ENCODE peak calls at places on chromosomes 12 and 14, in seven cellular contexts. L, R, X, D, W, U and I are unnamed samples.

GRCh38 chr12:121712462-121713256 is at the start of gene TMEM120B:
- DNase-seq in R (peak; percentile 81), W (peak; percentile 70), D (peak; percentile 76), X (peak; percentile 73), U (no peak), L (peak; percentile 37), I (no peak)

GRCh38 chr12:57899010-57899662 is 42.2 kb upstream of the ATP23 start:
- DNase-seq in D (peak; percentile 59), R (peak; percentile 64), L (no peak), X (peak; percentile 65), W (no peak), U (no peak), I (no peak)

GRCh38 chr12:62270384-62270783 is 10.2 kb downstream of the USP15 start:
- DNase-seq in W (no peak), L (no peak), D (no peak), R (no peak), U (no peak), X (no peak), I (no peak)

GRCh38 chr14:38762436-38762835 is 340.6 kb downstream of the SEC23A start:
- DNase-seq in X (no peak), U (no peak), W (no peak), L (no peak), D (no peak), R (no peak), I (no peak)

GRCh38 chr14:78512021-78512420 is 341.8 kb downstream of the NRXN3 start:
- DNase-seq in U (no peak), R (no peak), L (no peak), W (no peak), X (no peak), D (no peak), I (no peak)

GRCh38 chr12:82672811-82673495 is 13.8 kb upstream of the TMTC2 start:
- DNase-seq in L (no peak), D (no peak), X (no peak), W (no peak), U (no peak), R (no peak), I (no peak)

GRCh38 chr12:124852329-124852831 is 11.3 kb downstream of the SCARB1 start:
- DNase-seq in W (peak; percentile 74), L (peak; percentile 89), D (no peak), X (no peak), U (no peak), R (no peak), I (no peak)

GRCh38 chr14:104935026-104935650 is 10.5 kb downstream of the PLD4 start:
- DNase-seq in D (no peak), L (no peak), R (no peak), X (peak; percentile 32), W (no peak), U (no peak), I (no peak)

GRCh38 chr14:87615822-87616679 is 376.9 kb downstream of the GALC start:
- DNase-seq in R (peak; percentile 24), D (no peak), L (peak; percentile 44), U (peak; percentile 0), X (no peak), W (peak; percentile 18), I (no peak)

GRCh38 chr12:128076188-128076587 is 190.8 kb upstream of the TMEM132C start:
- DNase-seq in L (no peak), W (no peak), U (no peak), D (no peak), R (no peak), X (no peak), I (no peak)

GRCh38 chr12:46267618-46268348 is 1.1 kb downstream of the SLC38A1 start:
- DNase-seq in L (no peak), U (no peak), D (peak; percentile 49), W (no peak), R (no peak), X (no peak), I (no peak)

GRCh38 chr12:111643428-111643826 is 42.3 kb downstream of the BRAP start:
- DNase-seq in X (no peak), R (no peak), W (no peak), D (peak; percentile 70), U (no peak), L (no peak), I (no peak)

GRCh38 chr12:45660330-45660729 is 69.2 kb upstream of the ARID2 start:
- DNase-seq in U (peak; percentile 29), W (no peak), D (peak; percentile 39), X (no peak), R (no peak), L (no peak), I (no peak)

GRCh38 chr14:49579841-49580240 is 6.3 kb downstream of the RPS29 start:
- DNase-seq in R (no peak), W (no peak), X (no peak), D (no peak), L (no peak), U (no peak), I (no peak)

GRCh38 chr14:54893151-54893760 is 9.4 kb downstream of the GCH1 start:
- DNase-seq in W (no peak), X (no peak), U (peak; percentile 39), L (peak; percentile 50), R (no peak), D (peak; percentile 77), I (no peak)

GRCh38 chr12:48869191-48869590 is 3.5 kb upstream of the RND1 start:
- DNase-seq in W (no peak), D (no peak), L (no peak), U (no peak), X (no peak), R (no peak), I (no peak)

GRCh38 chr14:72888636-72889201 is 5.2 kb downstream of the DPF3 start:
- DNase-seq in X (no peak), W (no peak), L (no peak), R (no peak), U (no peak), D (no peak), I (no peak)
- TF ChIP-seq POLR2AphosphoS5 in X (no peak), W (no peak), L (no peak), R (no peak), U (no peak), D (no peak), I (no peak)

DNA sequence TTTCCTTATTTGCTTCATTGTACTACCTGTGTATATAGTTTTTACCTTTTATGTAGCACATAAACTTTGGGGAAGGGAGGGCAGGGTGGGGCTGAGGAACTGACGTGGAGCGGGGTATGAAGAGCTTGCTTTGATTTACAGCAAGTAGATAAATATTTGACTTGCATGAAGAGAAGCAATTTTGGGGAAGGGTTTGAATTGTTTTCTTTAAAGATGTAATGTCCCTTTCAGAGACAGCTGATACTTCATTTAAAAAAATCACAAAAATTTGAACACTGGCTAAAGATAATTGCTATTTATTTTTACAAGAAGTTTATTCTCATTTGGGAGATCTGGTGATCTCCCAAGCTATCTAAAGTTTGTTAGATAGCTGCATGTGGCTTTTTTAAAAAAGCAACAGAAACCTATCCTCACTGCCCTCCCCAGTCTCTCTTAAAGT is 4.1 kb downstream of the CDKN1B start:
- DNase-seq in D (no peak), X (no peak), U (no peak), R (no peak), L (no peak), W (no peak), I (no peak)
- TF ChIP-seq POLR2AphosphoS5 in D (no peak), X (no peak), U (no peak), R (no peak), L (no peak), W (no peak), I (no peak)

GRCh38 chr12:118603610-118604361 is 227.4 kb downstream of the SUDS3 start:
- DNase-seq in R (no peak), X (no peak), U (no peak), D (no peak), W (no peak), L (peak; percentile 74), I (no peak)

GRCh38 chr12:118607831-118608230 is 231.5 kb downstream of the SUDS3 start:
- DNase-seq in X (no peak), W (no peak), L (no peak), D (no peak), U (no peak), R (no peak), I (no peak)

GRCh38 chr12:118611295-118611694 is 234.9 kb downstream of the SUDS3 start:
- DNase-seq in R (no peak), L (no peak), X (no peak), W (no peak), U (no peak), D (no peak), I (no peak)

GRCh38 chr12:118608770-118609344 is 232.5 kb downstream of the SUDS3 start:
- DNase-seq in X (no peak), R (no peak), D (no peak), U (no peak), L (no peak), W (no peak), I (no peak)

DNA sequence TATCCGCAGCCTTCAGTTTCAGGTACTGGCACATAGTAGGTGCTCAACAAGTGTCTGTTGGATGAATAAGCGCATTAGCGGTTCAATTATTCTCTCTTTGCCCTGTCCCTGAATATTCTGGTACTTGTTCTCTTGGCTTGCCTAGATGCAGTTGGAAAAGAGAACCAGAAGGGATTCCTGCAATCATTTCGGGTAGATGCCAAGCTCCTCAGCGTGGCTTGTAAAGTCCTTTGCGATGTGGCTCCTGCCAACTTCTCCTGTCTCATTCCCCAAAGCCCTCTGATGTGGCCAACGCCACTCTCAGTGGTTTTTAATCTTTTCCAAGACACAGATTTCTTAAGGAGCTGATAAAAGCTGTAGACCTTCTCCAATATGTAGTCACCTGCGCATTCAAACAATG is 230.3 kb downstream of the SUDS3 start:
- DNase-seq in D (no peak), U (no peak), R (no peak), W (no peak), X (no peak), L (no peak), I (no peak)
- TF ChIP-seq POLR2AphosphoS5 in D (no peak), U (no peak), R (no peak), W (no peak), X (no peak), L (no peak), I (no peak)

DNA sequence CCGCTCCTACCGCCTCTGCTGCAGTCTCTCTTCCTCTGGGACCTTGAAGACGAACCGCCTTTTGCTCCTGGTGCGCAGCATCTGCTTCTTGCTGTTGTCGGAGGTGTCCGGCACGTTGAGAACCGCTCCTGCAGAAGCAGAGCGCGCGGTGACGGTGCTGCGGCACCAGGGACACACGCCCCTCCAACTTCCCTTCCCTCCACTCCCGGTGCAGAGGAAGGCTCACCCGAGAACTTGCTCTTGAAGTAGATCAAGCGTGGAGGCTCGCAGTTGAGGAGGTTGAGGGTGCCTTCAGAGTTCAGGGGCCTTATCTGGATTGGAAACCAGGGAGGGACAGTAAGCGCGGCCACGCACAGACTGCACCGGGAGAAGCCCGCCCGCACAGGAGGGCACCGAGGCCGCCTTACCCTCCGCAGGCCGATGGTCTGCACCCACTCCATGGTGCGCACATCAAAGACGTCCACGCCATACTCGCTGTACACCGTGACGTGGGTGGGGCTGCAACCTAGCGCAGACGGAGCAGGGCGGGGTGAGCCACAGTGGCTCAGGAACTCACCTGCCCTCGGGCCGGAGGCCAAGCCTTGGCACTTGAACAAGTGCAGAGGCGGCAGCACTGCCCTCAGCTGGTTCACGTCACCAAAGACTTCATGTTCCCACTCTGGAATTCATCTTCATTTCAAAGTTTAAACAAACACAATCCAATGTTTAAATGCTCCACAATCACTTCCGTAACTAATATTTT is 17.5 kb downstream of the AMN start:
- DNase-seq in R (no peak), W (no peak), L (no peak), D (no peak), X (peak; percentile 67), U (no peak), I (no peak)
- TF ChIP-seq POLR2AphosphoS5 in R (no peak), W (no peak), L (no peak), D (no peak), X (peak; percentile 11), U (no peak), I (no peak)

GRCh38 chr12:110249716-110250225 is 31.3 kb upstream of the ATP2A2 start:
- DNase-seq in D (no peak), W (no peak), L (peak; percentile 74), U (no peak), X (no peak), R (no peak), I (no peak)
- TF ChIP-seq POLR2AphosphoS5 in D (no peak), W (no peak), L (peak; percentile 19), U (no peak), X (no peak), R (no peak), I (no peak)